ENCODE peak calls at places on chromosomes 11 and 22, in eight cellular contexts. O, T, K, E, J, D, F and C are unnamed samples.

GRCh38 chr22:48823941-48824340 is 1003.7 kb downstream of the BRD1 start:
- DNase-seq in O (no peak), T (no peak), K (no peak), E (no peak), J (no peak), D (no peak), F (no peak), C (no peak)

GRCh38 chr11:17476317-17477083 is at the start of gene ABCC8:
- DNase-seq in O (no peak), T (no peak), K (no peak), E (no peak), J (peak), D (no peak), F (no peak), C (peak)

GRCh38 chr11:20278727-20279126 is 84.8 kb upstream of the HTATIP2 start:
- DNase-seq in O (no peak), T (no peak), K (peak), E (peak), J (no peak), D (no peak), F (no peak), C (no peak)

GRCh38 chr11:57815877-57816276 is 54.3 kb downstream of the CTNND1 start:
- DNase-seq in O (no peak), T (no peak), K (no peak), E (no peak), J (no peak), D (no peak), F (no peak), C (no peak)

GRCh38 chr11:33941637-33942160 is 49.8 kb upstream of the LMO2 start:
- DNase-seq in O (no peak), T (no peak), K (peak), E (peak), J (peak), D (no peak), F (peak), C (no peak)

GRCh38 chr22:36922097-36922608 is 8.7 kb downstream of the CSF2RB start:
- DNase-seq in O (no peak), T (no peak), K (no peak), E (peak), J (no peak), D (no peak), F (no peak), C (peak)

GRCh38 chr11:124274000-124274399 is 17.8 kb downstream of the OR8G5 start:
- DNase-seq in O (no peak), T (no peak), K (no peak), E (no peak), J (no peak), D (no peak), F (no peak), C (no peak)

GRCh38 chr22:42972592-42973535 is 42.1 kb downstream of the PACSIN2 start:
- DNase-seq in O (no peak), T (no peak), K (no peak), E (peak), J (no peak), D (no peak), F (no peak), C (no peak)

GRCh38 chr11:128555606-128556005 is 31.8 kb downstream of the ETS1 start:
- DNase-seq in O (no peak), T (no peak), K (no peak), E (peak), J (peak), D (no peak), F (peak), C (no peak)

GRCh38 chr11:20162824-20163777 is 2.8 kb upstream of the DBX1 start:
- DNase-seq in O (no peak), T (no peak), K (peak), E (peak), J (peak), D (no peak), F (no peak), C (peak)

GRCh38 chr11:128525411-128526243 is 61.7 kb downstream of the ETS1 start:
- DNase-seq in O (no peak), T (no peak), K (peak), E (no peak), J (peak), D (peak), F (no peak), C (no peak)

GRCh38 chr11:14029971-14030531 is 67.5 kb downstream of the SPON1 start:
- DNase-seq in O (peak), T (peak), K (peak), E (peak), J (peak), D (no peak), F (no peak), C (no peak)

GRCh38 chr11:29008481-29008880 is 900.3 kb downstream of the METTL15 start:
- DNase-seq in O (no peak), T (no peak), K (no peak), E (no peak), J (no peak), D (no peak), F (no peak), C (no peak)

GRCh38 chr11:13667245-13667644 is 1.2 kb upstream of the FAR1 start:
- DNase-seq in O (no peak), T (no peak), K (no peak), E (no peak), J (peak), D (peak), F (no peak), C (no peak)

GRCh38 chr11:114775849-114776621 is 97.7 kb downstream of the NXPE2 start:
- DNase-seq in O (no peak), T (no peak), K (no peak), E (no peak), J (no peak), D (no peak), F (no peak), C (no peak)

GRCh38 chr11:61480936-61481335 is 27.6 kb upstream of the LRRC10B start:
- DNase-seq in O (no peak), T (no peak), K (no peak), E (peak), J (peak), D (no peak), F (no peak), C (peak)

GRCh38 chr11:133078012-133078411 is 454.3 kb downstream of the OPCML start:
- DNase-seq in O (no peak), T (no peak), K (no peak), E (no peak), J (no peak), D (no peak), F (no peak), C (no peak)

GRCh38 chr11:120410622-120411380 is 74.6 kb downstream of the ARHGEF12 start:
- DNase-seq in O (no peak), T (no peak), K (no peak), E (no peak), J (no peak), D (no peak), F (no peak), C (no peak)

GRCh38 chr11:72574046-72574445 is 100.2 kb downstream of the PDE2A start:
- DNase-seq in O (no peak), T (no peak), K (no peak), E (no peak), J (no peak), D (no peak), F (no peak), C (no peak)

GRCh38 chr11:72570893-72571741 is 103.1 kb downstream of the PDE2A start:
- DNase-seq in O (no peak), T (no peak), K (no peak), E (no peak), J (no peak), D (no peak), F (no peak), C (no peak)

GRCh38 chr11:72575533-72576170 is 98.6 kb downstream of the PDE2A start:
- DNase-seq in O (no peak), T (no peak), K (no peak), E (no peak), J (no peak), D (no peak), F (no peak), C (no peak)

GRCh38 chr11:72574534-72575460 is 99.4 kb downstream of the PDE2A start:
- DNase-seq in O (no peak), T (no peak), K (no peak), E (no peak), J (no peak), D (no peak), F (no peak), C (peak)

DNA sequence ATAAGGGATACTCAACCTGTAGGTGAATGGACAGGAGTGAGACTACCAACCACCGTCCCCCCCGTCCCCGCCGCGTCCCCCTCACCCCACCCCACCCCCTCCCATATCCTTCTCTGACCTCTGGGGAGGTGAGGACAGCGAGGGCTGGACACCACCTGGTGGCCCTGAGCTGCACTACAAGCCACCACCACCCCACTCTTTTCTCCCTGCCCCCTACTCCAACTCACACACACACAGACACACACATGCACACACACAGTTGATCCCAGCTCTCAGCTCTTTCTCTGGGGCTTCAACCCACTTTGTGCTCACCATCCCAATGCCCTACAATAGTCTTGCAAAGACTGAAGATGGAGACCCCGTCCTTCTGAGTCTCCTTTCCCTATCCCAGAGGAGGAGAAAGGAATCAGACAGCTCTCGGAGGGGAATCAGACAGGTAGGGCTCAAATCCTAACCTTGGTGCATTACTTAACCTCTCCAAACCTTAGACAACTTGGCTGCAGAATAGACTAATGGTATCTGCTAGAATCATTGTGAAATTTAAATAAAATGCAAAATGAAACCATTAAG is 100.8 kb downstream of the PDE2A start:
- DNase-seq in O (no peak), T (no peak), K (no peak), E (peak), J (peak), D (no peak), F (peak), C (peak)
- TF ChIP-seq CTCF in O (peak), T (peak), K (peak), E (peak), J (peak), D (peak), F (peak), C (peak)

DNA sequence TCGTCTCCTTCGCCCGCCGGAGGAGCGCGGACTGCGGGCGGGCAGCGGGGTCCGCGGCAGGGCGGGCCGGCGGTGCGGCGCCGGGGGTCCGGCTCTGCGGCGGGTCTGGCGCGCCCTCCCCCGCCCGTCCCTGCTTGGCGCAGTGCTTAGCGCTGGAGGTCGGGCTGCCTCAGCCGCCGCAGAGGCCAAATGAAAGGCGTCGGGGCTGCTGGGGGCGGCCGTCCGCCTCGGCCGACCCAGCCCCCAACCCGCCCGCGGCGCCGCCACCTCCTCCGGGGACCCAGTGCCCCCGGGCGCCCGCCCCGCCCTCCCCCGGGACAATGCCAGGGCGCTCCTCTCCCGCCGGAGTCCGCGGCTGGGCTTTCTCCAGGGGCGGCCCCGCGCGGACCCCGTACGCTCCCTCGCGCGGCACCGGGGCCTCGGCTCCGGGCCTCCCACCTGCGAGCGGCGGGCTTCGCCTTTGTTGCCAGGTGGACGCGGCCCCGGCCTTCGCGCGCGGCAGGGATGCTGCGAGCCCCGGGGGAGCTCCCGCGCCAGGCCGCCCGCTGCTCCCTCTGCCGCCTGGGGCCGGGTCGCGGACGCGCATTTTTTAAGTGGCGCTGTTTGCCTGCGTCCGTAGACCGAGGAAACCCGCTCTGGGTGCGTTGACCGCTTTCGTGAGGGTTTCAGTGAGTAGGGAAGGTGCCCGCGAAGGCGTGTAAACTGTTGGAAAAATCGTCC is 575 bp downstream of the APLP2 start:
- DNase-seq in O (no peak), T (peak), K (no peak), E (peak), J (peak), D (no peak), F (peak), C (peak)
- TF ChIP-seq CTCF in O (no peak), T (no peak), K (no peak), E (no peak), J (no peak), D (no peak), F (no peak), C (no peak)

DNA sequence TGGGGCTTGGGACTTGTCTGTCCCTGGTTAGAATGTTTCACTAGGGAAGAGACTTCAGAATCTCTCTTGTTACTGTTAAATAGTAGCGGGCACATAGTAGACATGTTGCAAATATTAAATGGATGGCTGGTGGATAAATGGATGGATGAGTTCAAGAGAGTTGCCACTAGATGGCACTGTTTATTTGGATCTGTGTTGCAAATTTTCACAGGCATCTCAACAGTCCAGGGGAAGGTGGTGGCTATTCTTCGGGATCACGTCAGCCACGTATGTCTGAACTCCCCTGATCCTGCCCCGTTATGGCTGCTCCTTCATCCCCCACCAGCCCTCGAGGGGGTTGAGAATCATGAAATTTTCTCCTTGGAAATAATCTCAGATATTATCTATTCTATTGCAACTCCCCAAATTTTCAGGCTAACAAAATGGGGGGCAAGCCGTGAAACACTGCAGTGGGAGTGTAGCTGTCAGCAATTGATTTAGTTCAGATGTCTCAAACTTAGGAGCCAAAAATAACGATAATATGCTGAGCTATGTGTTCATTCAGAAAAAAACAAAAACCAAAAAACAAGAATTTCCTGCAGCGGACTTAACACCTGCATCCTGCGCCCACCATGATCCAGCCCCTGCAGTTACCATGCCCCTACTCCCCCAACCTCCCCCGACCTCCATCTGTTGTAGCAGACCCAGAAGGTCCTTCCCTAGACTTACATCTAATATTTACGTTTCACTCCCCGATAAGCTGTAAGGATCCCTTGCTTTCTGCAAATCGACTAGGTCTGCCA is 29.1 kb upstream of the BIRC3 start:
- DNase-seq in O (peak), T (no peak), K (peak), E (peak), J (peak), D (no peak), F (peak), C (peak)
- TF ChIP-seq CTCF in O (peak), T (peak), K (peak), E (peak), J (peak), D (peak), F (peak), C (peak)

GRCh38 chr22:44827666-44828065 is 75.3 kb downstream of the ARHGAP8 start:
- DNase-seq in O (no peak), T (no peak), K (no peak), E (no peak), J (no peak), D (no peak), F (no peak), C (no peak)

GRCh38 chr22:44831885-44832284 is 79.5 kb downstream of the ARHGAP8 start:
- DNase-seq in O (no peak), T (no peak), K (no peak), E (no peak), J (no peak), D (no peak), F (no peak), C (no peak)

GRCh38 chr22:44825310-44826150 is 73.2 kb downstream of the ARHGAP8 start:
- DNase-seq in O (no peak), T (no peak), K (no peak), E (no peak), J (no peak), D (no peak), F (no peak), C (no peak)

GRCh38 chr22:44824271-44824670 is 71.9 kb downstream of the ARHGAP8 start:
- DNase-seq in O (no peak), T (no peak), K (no peak), E (no peak), J (no peak), D (no peak), F (no peak), C (no peak)

GRCh38 chr22:44828193-44828592 is 75.8 kb downstream of the ARHGAP8 start:
- DNase-seq in O (no peak), T (no peak), K (no peak), E (no peak), J (no peak), D (no peak), F (peak), C (peak)
- TF ChIP-seq CTCF in O (peak), T (peak), K (peak), E (peak), J (peak), D (peak), F (peak), C (peak)

DNA sequence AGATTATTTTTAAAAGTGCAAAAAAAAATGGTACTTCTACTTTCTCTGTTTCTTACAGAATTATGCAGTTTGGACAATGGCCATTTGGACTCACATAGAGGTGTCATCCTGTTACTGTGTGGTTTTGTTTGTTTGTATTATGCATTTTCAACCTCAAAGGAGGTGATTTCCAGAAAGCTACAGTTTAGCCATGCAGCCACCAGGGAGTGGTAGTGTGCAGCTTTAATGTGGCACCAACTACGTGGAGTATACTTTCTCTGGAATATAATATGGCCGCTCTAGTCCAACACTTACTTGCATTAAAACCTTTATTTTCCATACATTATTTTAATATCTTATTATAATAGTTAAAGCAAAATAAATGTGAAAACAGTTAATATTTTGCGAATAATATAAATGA is 469.9 kb upstream of the KIRREL3 start:
- DNase-seq in O (no peak), T (no peak), K (no peak), E (no peak), J (no peak), D (no peak), F (peak), C (peak)
- TF ChIP-seq CTCF in O (peak), T (peak), K (peak), E (no peak), J (peak), D (peak), F (peak), C (peak)

DNA sequence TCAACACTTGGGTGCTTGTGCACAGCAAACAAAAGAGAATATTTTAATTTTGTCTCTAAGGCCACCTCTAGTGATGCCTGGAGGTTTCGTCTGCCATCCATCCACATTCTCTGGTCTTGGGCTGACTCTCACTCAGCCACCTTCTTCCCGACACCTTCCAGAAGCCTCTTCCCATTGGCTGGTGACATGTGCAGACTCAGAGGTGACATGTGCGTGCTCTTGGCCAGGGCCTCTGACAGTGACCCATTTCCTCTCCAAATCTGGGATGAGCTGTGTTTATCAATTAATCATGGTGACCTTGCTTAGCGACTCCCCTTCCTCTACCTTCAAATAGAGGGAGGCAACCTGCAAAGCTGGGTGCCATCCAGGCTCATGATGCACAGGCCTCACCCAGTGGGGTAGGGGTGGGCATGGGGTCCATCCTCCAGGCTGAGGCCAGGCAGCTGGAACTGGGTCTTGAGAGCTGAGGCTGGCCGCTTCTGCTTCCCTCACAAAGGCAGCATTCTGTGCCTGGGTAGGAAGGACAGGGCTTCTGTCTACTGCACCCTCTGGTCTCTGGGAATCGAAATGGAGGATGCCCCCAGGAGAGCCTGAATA is 91.8 kb downstream of the DHCR7 start:
- DNase-seq in O (no peak), T (no peak), K (no peak), E (no peak), J (no peak), D (no peak), F (no peak), C (no peak)
- TF ChIP-seq CTCF in O (no peak), T (no peak), K (no peak), E (no peak), J (no peak), D (no peak), F (no peak), C (no peak)